ENCODE peak calls at places on chromosome 13, in six cellular contexts. C, Z, J, I, T and F are unnamed samples. For H3K27me3, the result is how much of the 10 kb centered on the place peaks cover.

GRCh38 chr13:113886561-113887112 is 22.8 kb upstream of the GAS6 start:
- DNase-seq in J (no peak), I (no peak), T (no peak), C (no peak), Z (no peak), F (no peak)

GRCh38 chr13:73210218-73210883 is 151.5 kb downstream of the KLF5 start:
- DNase-seq in Z (no peak), J (no peak), C (no peak), I (peak), T (no peak), F (no peak)

GRCh38 chr13:41588899-41589298 is 131.5 kb downstream of the RGCC start:
- DNase-seq in I (peak), J (no peak), Z (peak), C (peak), T (no peak), F (no peak)

GRCh38 chr13:97223711-97224461 is 1.8 kb downstream of the MBNL2 start:
- DNase-seq in C (peak), T (peak), Z (peak), J (no peak), I (peak), F (peak)

GRCh38 chr13:32553720-32554119 is 15.1 kb upstream of the N4BP2L2 start:
- DNase-seq in Z (no peak), C (no peak), I (no peak), J (no peak), T (no peak), F (no peak)

GRCh38 chr13:46324976-46325375 is 62.1 kb downstream of the RUBCNL start:
- DNase-seq in C (no peak), J (no peak), Z (no peak), T (no peak), I (no peak), F (no peak)

GRCh38 chr13:33355470-33355869 is 69.9 kb upstream of the STARD13 start:
- DNase-seq in I (no peak), C (no peak), T (no peak), Z (no peak), J (no peak), F (no peak)

GRCh38 chr13:26716984-26717383 is 43.6 kb downstream of the GPR12 start:
- DNase-seq in I (no peak), T (no peak), J (no peak), C (no peak), Z (no peak), F (no peak)

GRCh38 chr13:34145061-34145460 is 327.1 kb downstream of the RFC3 start:
- DNase-seq in J (no peak), Z (no peak), T (no peak), C (no peak), I (no peak), F (no peak)

GRCh38 chr13:26785845-26786630 is 25.5 kb upstream of the GPR12 start:
- DNase-seq in Z (no peak), T (no peak), J (peak), I (no peak), C (peak), F (no peak)

GRCh38 chr13:79678100-79678499 is 197.1 kb downstream of the NDFIP2 start:
- DNase-seq in I (peak), T (no peak), Z (no peak), C (no peak), J (no peak), F (no peak)

GRCh38 chr13:80171096-80171495 is 169.8 kb downstream of the SPRY2 start:
- DNase-seq in Z (no peak), C (no peak), J (no peak), T (no peak), I (no peak), F (no peak)

GRCh38 chr13:39463611-39464010 is 139.4 kb downstream of the LHFPL6 start:
- DNase-seq in C (no peak), I (no peak), Z (no peak), T (no peak), J (no peak), F (no peak)

GRCh38 chr13:112869202-112870061 is 99.6 kb upstream of the MCF2L start:
- DNase-seq in I (no peak), Z (no peak), J (no peak), C (no peak), T (no peak), F (peak)

GRCh38 chr13:30763786-30764440 is 28.6 kb downstream of the ALOX5AP start:
- DNase-seq in Z (no peak), C (no peak), T (no peak), I (no peak), J (no peak), F (no peak)

GRCh38 chr13:20780318-20780717 is 6.6 kb upstream of the EEF1AKMT1 start:
- DNase-seq in Z (no peak), I (no peak), T (no peak), J (no peak), C (no peak), F (no peak)

GRCh38 chr13:111958612-111959395 is 108.1 kb upstream of the SOX1 start:
- DNase-seq in C (no peak), I (no peak), J (no peak), Z (no peak), T (no peak), F (no peak)

GRCh38 chr13:108115739-108116138 is 99.6 kb downstream of the LIG4 start:
- DNase-seq in J (no peak), C (no peak), Z (no peak), T (no peak), I (no peak), F (no peak)

GRCh38 chr13:78147905-78148304 is 229.3 kb upstream of the EDNRB start:
- DNase-seq in J (no peak), C (peak), Z (peak), I (no peak), T (no peak), F (no peak)

GRCh38 chr13:41694902-41695301 is 237.6 kb downstream of the RGCC start:
- DNase-seq in Z (peak), J (no peak), C (no peak), I (no peak), T (peak), F (no peak)

GRCh38 chr13:100540621-100541020 is 48.0 kb downstream of the GGACT start:
- DNase-seq in C (no peak), T (no peak), J (no peak), Z (no peak), I (no peak), F (no peak)

GRCh38 chr13:36006895-36007294 is 124.3 kb downstream of the DCLK1 start:
- DNase-seq in Z (no peak), C (no peak), I (no peak), J (no peak), T (no peak), F (no peak)

GRCh38 chr13:80215368-80215767 is 125.6 kb downstream of the SPRY2 start:
- DNase-seq in T (no peak), Z (peak), C (no peak), I (no peak), J (no peak), F (no peak)

GRCh38 chr13:46593403-46593802 is 40.4 kb downstream of the LRCH1 start:
- DNase-seq in C (no peak), T (no peak), Z (no peak), J (no peak), I (no peak), F (no peak)

GRCh38 chr13:50366488-50367174 is 351.4 kb downstream of the KCNRG start:
- DNase-seq in Z (no peak), C (no peak), T (no peak), J (no peak), I (no peak), F (no peak)

GRCh38 chr13:114101325-114101821 is 31.1 kb downstream of the RASA3 start:
- DNase-seq in T (peak), I (no peak), J (no peak), Z (no peak), C (no peak), F (peak)

GRCh38 chr13:94239135-94239534 is 240.3 kb downstream of the DCT start:
- DNase-seq in I (no peak), J (no peak), Z (peak), T (no peak), C (no peak), F (no peak)

GRCh38 chr13:94246495-94246894 is 233.0 kb downstream of the DCT start:
- DNase-seq in I (no peak), J (no peak), Z (no peak), C (no peak), T (no peak), F (no peak)

GRCh38 chr13:94247890-94248289 is 231.6 kb downstream of the DCT start:
- DNase-seq in C (no peak), I (no peak), Z (no peak), T (no peak), J (no peak), F (no peak)

GRCh38 chr13:94248454-94249233 is 230.8 kb downstream of the DCT start:
- DNase-seq in C (peak), I (no peak), T (no peak), J (no peak), Z (no peak), F (no peak)

DNA sequence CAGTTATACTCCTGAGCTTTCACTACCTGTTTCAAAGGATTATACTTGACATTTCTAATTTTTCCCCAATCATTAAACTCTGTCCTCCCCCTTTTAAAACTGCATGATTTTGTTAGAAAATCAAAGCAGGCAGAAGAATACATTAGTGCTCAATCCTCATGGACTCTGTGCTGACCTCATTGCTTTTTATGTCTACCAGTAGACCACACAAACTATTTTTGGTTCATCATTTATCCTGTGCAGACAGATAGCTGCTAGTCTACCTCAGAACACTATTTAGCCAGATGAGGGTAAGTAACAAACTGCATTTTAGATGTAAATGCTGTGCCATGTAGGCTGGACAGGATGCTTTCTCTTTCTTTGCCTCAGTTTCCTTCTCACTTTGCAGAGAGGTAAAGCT is 235.9 kb downstream of the DCT start:
- DNase-seq in C (no peak), J (no peak), I (no peak), Z (no peak), T (no peak), F (no peak)
- H3K27ac ChIP-seq in C (no peak), J (no peak), I (no peak), Z (no peak), T (no peak), F (no peak)

GRCh38 chr13:94706854-94707399 is 5.4 kb downstream of the SOX21 start:
- DNase-seq in I (no peak), T (no peak), Z (no peak), C (no peak), J (no peak), F (no peak)
- H3K27me3 ChIP-seq in I (under half), T (half or more), Z (half or more), C (half or more), J (under half), F (half or more)

GRCh38 chr13:67228031-67228430 is 2.1 kb downstream of the PCDH9 start:
- DNase-seq in Z (no peak), J (no peak), T (no peak), I (no peak), C (no peak), F (no peak)
- H3K4me3 ChIP-seq in Z (peak), J (no peak), T (no peak), I (no peak), C (no peak), F (peak)

GRCh38 chr13:83485101-83485500 is 397.2 kb downstream of the SLITRK1 start:
- DNase-seq in C (no peak), I (no peak), Z (no peak), J (no peak), T (no peak), F (no peak)
- H3K27ac ChIP-seq in C (no peak), I (no peak), Z (no peak), J (no peak), T (no peak), F (no peak)

GRCh38 chr13:98839826-98840769 is 87.6 kb upstream of the SLC15A1 start:
- DNase-seq in Z (no peak), T (peak), C (peak), J (peak), I (peak), F (peak)
- H3K27me3 ChIP-seq in Z (under half), T (under half), C (under half), J (under half), I (under half), F (under half)

GRCh38 chr13:98675837-98676236 is 76.6 kb downstream of the SLC15A1 start:
- DNase-seq in J (no peak), Z (no peak), C (no peak), I (no peak), T (no peak), F (no peak)
- H3K4me3 ChIP-seq in J (no peak), Z (no peak), C (no peak), I (no peak), T (no peak), F (no peak)

GRCh38 chr13:101626925-101627555 is 174.6 kb downstream of the ITGBL1 start:
- DNase-seq in T (no peak), I (no peak), J (no peak), C (no peak), Z (no peak), F (no peak)
- H3K27ac ChIP-seq in T (no peak), I (no peak), J (no peak), C (no peak), Z (no peak), F (no peak)

DNA sequence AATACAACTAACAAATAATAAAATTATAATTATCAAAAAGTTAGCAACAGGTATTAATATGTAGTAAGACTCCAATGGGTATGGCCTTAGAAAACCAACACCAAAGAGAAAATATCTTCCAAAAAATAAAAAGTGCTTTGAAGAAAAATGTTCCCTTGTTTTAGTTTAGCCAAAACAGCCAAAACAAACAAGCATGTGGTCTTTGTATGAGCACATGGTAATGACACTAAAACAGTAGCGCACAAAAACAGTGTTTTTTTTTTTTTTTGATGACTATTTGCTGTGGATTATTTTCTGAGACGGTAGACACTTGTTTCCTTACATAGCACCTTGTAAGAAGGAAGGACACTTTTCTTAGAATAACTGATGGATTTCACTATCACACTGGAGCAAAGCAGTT is 459.3 kb downstream of the ITGBL1 start:
- DNase-seq in Z (no peak), I (no peak), T (no peak), C (no peak), J (no peak), F (no peak)
- H3K27me3 ChIP-seq in Z (under half), I (under half), T (under half), C (under half), J (under half), F (under half)